ENCODE peak calls at places on chromosomes 13 and 19, in six cellular contexts. F is MCF 10A, J is heart right ventricle, L is HFF-Myc, Y is ovary, Z is A549. P is an unnamed sample.

GRCh38 chr13:31182987-31183386 is 16.8 kb upstream of the B3GLCT start:
- DNase-seq in L (no peak), Y (no peak), Z (no peak), F (no peak), J (no peak), P (no peak)

GRCh38 chr13:87798536-87798935 is 127.4 kb downstream of the SLITRK5 start:
- DNase-seq in L (no peak), J (no peak), Z (no peak), F (no peak), Y (no peak), P (no peak)

GRCh38 chr13:112901951-112902651 is 66.9 kb upstream of the MCF2L start:
- DNase-seq in F (no peak), J (no peak), Y (no peak), L (no peak), Z (no peak), P (peak; percentile 9)

GRCh38 chr13:33519561-33520479 is 234.3 kb upstream of the STARD13 start:
- DNase-seq in J (no peak), L (peak; percentile 77), Z (no peak), F (no peak), Y (no peak), P (no peak)

GRCh38 chr13:99377641-99378040 is 70.4 kb upstream of the GPR183 start:
- DNase-seq in L (no peak), J (no peak), F (no peak), Z (no peak), Y (no peak), P (no peak)

GRCh38 chr13:61162636-61163035 is 253.0 kb downstream of the PCDH20 start:
- DNase-seq in Y (no peak), Z (no peak), F (no peak), L (no peak), J (no peak), P (no peak)

GRCh38 chr13:107289540-107289939 is 721.6 kb upstream of the ARGLU1 start:
- DNase-seq in Y (no peak), Z (no peak), L (no peak), F (no peak), J (no peak), P (no peak)

GRCh38 chr19:2233601-2234280 is 2.4 kb downstream of the PLEKHJ1 start:
- DNase-seq in F (no peak), L (no peak), J (no peak), Y (no peak), Z (no peak), P (no peak)

GRCh38 chr13:41402695-41403511 is 54.4 kb upstream of the RGCC start:
- DNase-seq in J (no peak), F (no peak), Z (no peak), L (no peak), Y (no peak), P (no peak)

GRCh38 chr19:16795731-16796130 is 33.5 kb upstream of the SIN3B start:
- DNase-seq in F (peak; percentile 3), L (no peak), J (no peak), Y (no peak), Z (no peak), P (no peak)

GRCh38 chr19:49491030-49491803 is 3.8 kb downstream of the RPL13A start:
- DNase-seq in Y (no peak), J (no peak), F (no peak), L (no peak), Z (no peak), P (no peak)

GRCh38 chr19:41774515-41774980 is 19.2 kb downstream of the CEACAM6 start:
- DNase-seq in J (no peak), Y (no peak), L (no peak), F (peak; percentile 85), Z (peak; percentile 57), P (no peak)

GRCh38 chr13:112225429-112226090 is 150.6 kb upstream of the SPACA7 start:
- DNase-seq in F (no peak), Z (no peak), J (no peak), Y (no peak), L (no peak), P (no peak)

GRCh38 chr19:45254044-45254531 is 3.0 kb downstream of the MARK4 start:
- DNase-seq in L (no peak), Y (no peak), J (no peak), Z (no peak), F (no peak), P (no peak)
- TF ChIP-seq CTCF in L (peak; percentile 35), Y (no peak), J (peak; percentile 17), Z (no peak), F (peak; percentile 16), P (no peak)

GRCh38 chr19:35223084-35223790 is 5.3 kb downstream of the FAM187B start:
- DNase-seq in Z (no peak), F (no peak), L (no peak), Y (no peak), J (no peak), P (no peak)

GRCh38 chr19:35225951-35226350 is 2.6 kb downstream of the FAM187B start:
- DNase-seq in Y (no peak), Z (no peak), J (no peak), L (no peak), F (no peak), P (no peak)

GRCh38 chr19:35222373-35223005 is 6.0 kb downstream of the FAM187B start:
- DNase-seq in Y (no peak), Z (no peak), J (no peak), L (no peak), F (no peak), P (no peak)

GRCh38 chr19:35224681-35225604 is 3.6 kb downstream of the FAM187B start:
- DNase-seq in Z (no peak), J (no peak), L (no peak), F (no peak), Y (no peak), P (no peak)

DNA sequence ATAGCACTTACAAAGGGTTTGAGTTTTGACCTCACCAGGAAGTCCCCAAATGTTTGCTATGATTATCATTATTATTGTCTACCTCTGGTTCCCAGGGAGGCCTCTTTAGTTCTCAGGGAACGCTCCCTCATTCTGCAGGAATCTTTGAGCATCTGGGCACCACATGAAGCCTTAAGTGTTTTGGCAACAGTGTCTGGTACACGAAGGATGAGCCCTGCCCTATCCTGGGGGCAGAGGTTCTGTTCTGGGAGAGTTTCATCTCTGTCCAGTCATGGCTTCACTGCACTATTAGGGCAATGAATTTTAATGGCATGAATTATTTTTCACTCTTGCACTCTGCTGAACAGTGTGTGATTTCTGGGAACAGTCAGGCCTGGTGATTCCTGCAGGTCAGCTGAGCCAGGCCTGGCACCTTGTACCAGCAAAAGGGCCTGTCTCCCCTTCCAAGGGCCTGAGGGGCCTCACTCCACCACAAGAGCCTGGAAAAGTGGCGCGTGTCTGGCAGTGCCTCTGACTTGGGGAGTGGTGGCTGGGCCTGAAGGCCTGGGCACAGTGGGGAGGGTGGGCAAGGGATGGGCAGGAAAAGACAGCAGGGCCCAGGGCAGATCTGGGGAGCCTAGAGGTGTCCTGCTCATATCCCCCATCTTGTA is 4.6 kb downstream of the FAM187B start:
- DNase-seq in L (peak; percentile 66), J (no peak), Z (no peak), Y (no peak), F (no peak), P (no peak)
- TF ChIP-seq CTCF in L (no peak), J (no peak), Z (no peak), Y (no peak), F (no peak), P (no peak)

DNA sequence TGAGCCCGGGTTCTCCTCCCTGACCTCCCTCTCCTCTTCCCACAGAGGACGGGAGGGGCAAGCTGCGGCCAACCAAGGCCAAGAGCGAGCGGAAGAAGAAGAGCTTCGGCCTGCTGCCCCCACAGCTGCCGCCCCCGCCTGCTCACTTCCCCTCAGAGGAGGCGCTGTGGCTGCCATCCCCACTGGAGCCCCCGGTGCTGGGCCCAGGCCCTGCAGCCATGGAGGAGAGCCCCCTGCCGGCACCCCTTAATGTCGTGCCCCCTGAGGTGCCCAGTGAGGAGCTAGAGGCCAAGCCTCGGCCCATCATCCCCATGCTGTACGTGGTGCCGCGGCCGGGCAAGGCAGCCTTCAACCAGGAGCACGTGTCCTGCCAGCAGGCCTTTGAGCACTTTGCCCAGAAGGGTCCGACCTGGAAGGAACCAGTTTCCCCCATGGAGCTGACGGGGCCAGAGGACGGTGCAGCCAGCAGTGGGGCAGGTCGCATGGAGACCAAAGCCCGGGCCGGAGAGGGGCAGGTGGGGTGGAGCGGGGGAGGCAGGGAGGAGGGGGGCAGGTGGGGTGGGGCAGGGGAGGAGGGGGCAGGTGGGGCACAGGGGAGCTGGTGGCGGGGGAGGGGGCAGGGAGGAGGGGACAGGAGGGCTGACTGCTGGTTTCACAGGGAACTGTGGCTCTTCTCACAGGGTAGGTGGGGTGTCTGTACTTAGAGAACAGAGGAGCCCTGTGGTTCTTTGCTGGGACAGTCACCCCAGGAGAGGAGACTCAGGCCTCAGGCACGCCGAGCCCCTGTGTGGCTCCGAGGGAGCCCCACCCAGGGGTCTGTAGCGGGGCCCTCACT is 162.3 kb downstream of the KDM4B start:
- DNase-seq in Z (no peak), J (no peak), L (no peak), F (no peak), Y (no peak), P (no peak)
- TF ChIP-seq CTCF in Z (no peak), J (no peak), L (no peak), F (no peak), Y (no peak), P (no peak)

GRCh38 chr19:35044317-35045117 is 3.0 kb downstream of the HPN start:
- DNase-seq in Z (peak; percentile 95), F (peak; percentile 77), J (peak; percentile 55), Y (no peak), L (peak; percentile 33), P (peak; percentile 75)

GRCh38 chr19:35042954-35043604 is 1.6 kb downstream of the HPN start:
- DNase-seq in Y (no peak), L (no peak), Z (no peak), F (no peak), J (no peak), P (no peak)

GRCh38 chr19:35043906-35044305 is 2.4 kb downstream of the HPN start:
- DNase-seq in Z (no peak), J (no peak), L (no peak), Y (no peak), F (no peak), P (no peak)

GRCh38 chr19:35046461-35046860 is 4.9 kb downstream of the HPN start:
- DNase-seq in Z (no peak), L (no peak), Y (no peak), J (no peak), F (no peak), P (no peak)

DNA sequence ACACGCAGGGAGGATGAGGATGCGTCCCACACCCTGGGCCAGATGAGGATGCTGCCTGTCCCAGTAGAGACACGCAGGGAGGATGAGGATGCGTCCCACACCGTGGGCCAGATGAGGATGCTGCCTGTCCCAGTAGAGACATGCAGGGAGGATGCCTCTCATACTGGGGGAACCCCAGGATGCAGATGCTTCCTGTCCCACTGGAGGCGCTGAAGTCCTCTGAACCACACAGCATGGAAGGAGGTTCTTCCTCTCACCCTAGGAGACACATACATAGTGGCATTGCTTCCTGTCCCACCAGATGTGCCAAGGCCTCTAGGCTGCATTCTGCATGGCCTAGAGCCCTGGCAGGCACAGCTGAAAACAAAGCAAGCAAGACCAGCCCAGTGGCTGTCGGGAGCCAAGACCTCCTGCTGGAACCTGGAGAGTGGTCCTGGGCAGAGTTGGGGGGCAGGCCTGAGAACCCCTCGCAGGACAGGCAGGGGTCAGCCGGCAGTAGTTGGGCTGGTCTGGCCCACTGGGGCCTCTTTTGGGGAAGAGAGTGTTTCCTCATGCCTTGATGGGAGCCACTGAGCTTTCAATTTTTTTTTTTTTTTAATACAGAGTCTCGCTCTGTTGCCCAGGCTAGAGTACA is 4.3 kb downstream of the HPN start:
- DNase-seq in L (peak; percentile 37), F (peak; percentile 47), J (no peak), Y (no peak), Z (peak; percentile 95), P (no peak)
- TF ChIP-seq CTCF in L (peak; percentile 41), F (peak; percentile 37), J (peak; percentile 33), Y (no peak), Z (peak; percentile 42), P (no peak)

GRCh38 chr19:31459430-31459829 is 110.2 kb upstream of the TSHZ3 start:
- DNase-seq in Y (no peak), J (no peak), Z (no peak), F (no peak), L (no peak), P (no peak)
- TF ChIP-seq CTCF in Y (no peak), J (no peak), Z (no peak), F (no peak), L (no peak), P (no peak)

P was measured in omental fat pad.